ENCODE peak calls at places on chromosomes 4 and X, in seven cellular contexts. D is putamen; E is CD4-positive, alpha-beta T cell; K is activated CD4-positive, alpha-beta T cell treated with anti-CD3 and anti-CD28 coated beads, Interleukin-2, amount 10 ng/mL, durations not matched to agents 7 days and 5 days; P is amniotic epithelial cell; U is coronary artery; L is MG63. Q is an unnamed sample.

GRCh38 chr4:148216866-148217814 is 225.1 kb downstream of the NR3C2 start:
- DNase-seq in D (no peak), E (no peak), K (peak), P (no peak), U (no peak), L (no peak), Q (no peak)

GRCh38 chr4:56038763-56039162 is 90.0 kb downstream of the CEP135 start:
- DNase-seq in D (peak), E (no peak), K (no peak), P (no peak), U (no peak), L (no peak), Q (peak)

GRCh38 chr4:94947681-94948108 is 189.9 kb downstream of the BMPR1B start:
- DNase-seq in D (no peak), E (no peak), K (no peak), P (no peak), U (no peak), L (no peak), Q (no peak)

GRCh38 chrX:38163193-38163592 is 57.5 kb downstream of the SRPX start:
- DNase-seq in D (no peak), E (no peak), K (no peak), P (peak), U (no peak), L (no peak), Q (no peak)

GRCh38 chr4:90727938-90728337 is 600.7 kb downstream of the CCSER1 start:
- DNase-seq in D (no peak), E (no peak), K (no peak), P (peak), U (no peak), L (peak), Q (no peak)

GRCh38 chr4:78481180-78481579 is 70.4 kb upstream of the ANXA3 start:
- DNase-seq in D (no peak), E (no peak), K (no peak), P (peak), U (no peak), L (no peak), Q (no peak)

GRCh38 chrX:7132335-7133035 is 15.0 kb upstream of the STS start:
- DNase-seq in D (no peak), E (peak), K (peak), P (peak), U (no peak), L (peak), Q (no peak)

GRCh38 chr4:152957437-152958185 is 21.5 kb downstream of the FHDC1 start:
- DNase-seq in D (no peak), E (no peak), K (no peak), P (peak), U (no peak), L (no peak), Q (no peak)